ENCODE peak calls at places on chromosomes 12 and 14, in four cellular contexts. H is fibroblast of mammary gland, C is RWPE2, Z is HFF-Myc. Y is an unnamed sample.

GRCh38 chr14:50836515-50836914 is 5.6 kb upstream of the NIN start:
- DNase-seq in H (no peak), C (no peak), Z (no peak), Y (no peak)

GRCh38 chr14:36713960-36714703 is 52.5 kb downstream of the PAX9 start:
- DNase-seq in H (no peak), C (no peak), Z (no peak), Y (no peak)

GRCh38 chr12:110312581-110313360 is 31.7 kb downstream of the ATP2A2 start:
- DNase-seq in H (peak; percentile 70), C (no peak), Z (no peak), Y (no peak)

GRCh38 chr12:53925006-53925405 is 13.6 kb upstream of the HOXC13 start:
- DNase-seq in H (no peak), C (no peak), Z (no peak), Y (no peak)

GRCh38 chr14:35853225-35853624 is 27.1 kb downstream of the BRMS1L start:
- DNase-seq in H (no peak), C (no peak), Z (no peak), Y (no peak)

GRCh38 chr12:103688659-103689058 is 101.6 kb downstream of the STAB2 start:
- DNase-seq in H (no peak), C (no peak), Z (no peak), Y (no peak)

GRCh38 chr12:78359530-78359929 is 505.0 kb upstream of the SYT1 start:
- DNase-seq in H (peak; percentile 87), C (no peak), Z (no peak), Y (no peak)

GRCh38 chr14:94689218-94689984 is 77.2 kb downstream of the SERPINA3 start:
- DNase-seq in H (peak; percentile 33), C (peak; percentile 51), Z (no peak), Y (peak; percentile 53)

GRCh38 chr12:119020377-119021360 is 39.3 kb downstream of the SRRM4 start:
- DNase-seq in H (no peak), C (no peak), Z (no peak), Y (no peak)

GRCh38 chr12:47804177-47804576 is 15.5 kb downstream of the HDAC7 start:
- DNase-seq in H (no peak), C (no peak), Z (no peak), Y (no peak)

GRCh38 chr14:24859559-24859958 is 190.4 kb downstream of the STXBP6 start:
- DNase-seq in H (no peak), C (no peak), Z (no peak), Y (no peak)

GRCh38 chr14:64508215-64508776 is 3.7 kb downstream of the ZBTB1 start:
- DNase-seq in H (no peak), C (no peak), Z (no peak), Y (no peak)

GRCh38 chr14:36365766-36366165 is 45.3 kb upstream of the MBIP start:
- DNase-seq in H (no peak), C (no peak), Z (no peak), Y (no peak)

GRCh38 chr12:116719661-116720060 is 18.2 kb downstream of the SPRING1 start:
- DNase-seq in H (no peak), C (no peak), Z (no peak), Y (no peak)

GRCh38 chr14:72800848-72801370 is 93.0 kb downstream of the DPF3 start:
- DNase-seq in H (no peak), C (no peak), Z (no peak), Y (no peak)

GRCh38 chr12:72081787-72082186 is 143.1 kb downstream of the TPH2 start:
- DNase-seq in H (no peak), C (no peak), Z (no peak), Y (no peak)

GRCh38 chr14:46054526-46054925 is 597.1 kb downstream of the RPL10L start:
- DNase-seq in H (peak; percentile 87), C (no peak), Z (peak; percentile 41), Y (no peak)

GRCh38 chr14:68278568-68279436 is 459.2 kb downstream of the RAD51B start:
- DNase-seq in H (peak; percentile 65), C (no peak), Z (peak; percentile 43), Y (no peak)

GRCh38 chr12:92369061-92369460 is 223.4 kb upstream of the BTG1 start:
- DNase-seq in H (no peak), C (no peak), Z (no peak), Y (no peak)

GRCh38 chr12:51127050-51127729 is 43.8 kb upstream of the CSRNP2 start:
- DNase-seq in H (no peak), C (no peak), Z (no peak), Y (no peak)

GRCh38 chr14:35988972-35989690 is 163.0 kb downstream of the BRMS1L start:
- DNase-seq in H (no peak), C (no peak), Z (no peak), Y (no peak)

GRCh38 chr14:104211741-104212140 is 73.4 kb downstream of the KIF26A start:
- DNase-seq in H (no peak), C (no peak), Z (no peak), Y (no peak)

DNA sequence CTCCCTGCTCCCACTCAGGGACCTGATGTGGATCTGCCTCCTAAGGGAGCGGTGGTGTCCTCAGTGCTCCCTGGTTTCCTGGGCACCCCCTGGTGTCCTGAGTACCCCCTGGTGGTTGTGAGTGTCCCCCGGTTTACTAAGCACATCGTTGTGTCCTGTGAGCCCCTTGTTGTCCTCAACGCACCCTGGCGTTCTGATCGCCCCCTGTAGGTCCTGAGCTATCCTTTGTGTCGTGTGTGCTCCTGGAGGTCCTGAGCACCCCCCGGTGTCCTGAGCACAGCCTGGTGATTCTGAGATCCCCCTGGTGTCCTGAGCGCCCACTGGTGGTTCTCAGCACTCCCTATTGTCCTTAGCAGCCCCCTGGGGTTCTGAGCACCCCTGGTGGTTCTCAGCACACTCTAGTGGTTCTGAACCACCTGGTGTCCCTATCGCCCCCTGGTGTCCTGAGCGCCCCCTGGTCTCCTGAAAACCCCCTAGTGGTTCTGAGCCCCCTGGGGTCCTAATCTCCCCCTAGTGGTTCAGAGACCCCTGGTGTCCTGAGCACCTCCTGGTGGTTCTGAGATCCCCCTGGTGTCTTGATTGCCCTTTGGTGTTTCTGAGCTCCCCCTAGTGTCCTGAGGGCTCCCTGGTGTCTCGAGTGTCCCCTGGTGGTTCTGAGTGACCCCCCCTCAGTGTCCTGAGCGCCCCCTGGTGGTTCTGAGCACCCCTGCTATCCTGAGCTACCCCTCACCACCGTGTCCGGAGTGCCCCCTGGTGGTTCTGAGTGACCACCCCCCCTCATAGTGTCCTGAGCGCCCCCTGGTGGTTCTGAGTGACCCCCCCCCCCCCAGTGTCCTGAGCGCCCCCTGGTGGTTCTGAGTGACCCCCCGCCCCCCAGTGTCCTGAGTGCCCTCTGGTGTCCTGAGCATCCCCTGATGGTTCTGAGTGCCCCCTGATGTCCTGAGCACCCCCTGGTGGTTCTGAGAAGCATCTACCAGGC is 615.1 kb downstream of the TMEM121 start:
- DNase-seq in H (no peak), C (no peak), Z (no peak), Y (no peak)
- TF ChIP-seq CTCF in H (no peak), C (no peak), Z (peak; percentile 11), Y (no peak)

DNA sequence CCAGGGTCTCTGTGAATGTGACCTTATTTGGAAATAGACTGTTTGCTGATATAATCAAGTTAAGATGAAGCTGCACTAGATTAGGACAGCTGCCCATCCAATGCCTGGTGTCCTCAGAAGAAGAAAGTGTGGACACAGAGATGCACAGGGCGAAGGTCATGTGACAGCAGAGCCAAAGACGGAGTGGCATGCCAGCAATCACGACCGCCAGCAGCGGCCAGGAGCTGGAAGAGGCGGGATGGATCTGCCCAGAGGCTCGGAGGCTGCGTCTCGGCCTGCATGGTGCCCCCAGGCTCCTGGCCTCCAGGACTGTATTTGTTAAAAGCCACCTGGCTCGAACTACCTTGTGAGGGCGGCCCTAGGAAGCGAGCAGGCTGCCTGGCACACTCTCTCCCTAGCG is 76.5 kb downstream of the RFLNA start:
- DNase-seq in H (no peak), C (no peak), Z (no peak), Y (no peak)
- TF ChIP-seq CTCF in H (no peak), C (no peak), Z (no peak), Y (no peak)

GRCh38 chr12:19757317-19757877 is 318.1 kb downstream of the AEBP2 start:
- DNase-seq in H (peak; percentile 63), C (no peak), Z (no peak), Y (no peak)
- TF ChIP-seq CTCF in H (peak; percentile 83), C (peak; percentile 60), Z (peak; percentile 48), Y (peak; percentile 91)

DNA sequence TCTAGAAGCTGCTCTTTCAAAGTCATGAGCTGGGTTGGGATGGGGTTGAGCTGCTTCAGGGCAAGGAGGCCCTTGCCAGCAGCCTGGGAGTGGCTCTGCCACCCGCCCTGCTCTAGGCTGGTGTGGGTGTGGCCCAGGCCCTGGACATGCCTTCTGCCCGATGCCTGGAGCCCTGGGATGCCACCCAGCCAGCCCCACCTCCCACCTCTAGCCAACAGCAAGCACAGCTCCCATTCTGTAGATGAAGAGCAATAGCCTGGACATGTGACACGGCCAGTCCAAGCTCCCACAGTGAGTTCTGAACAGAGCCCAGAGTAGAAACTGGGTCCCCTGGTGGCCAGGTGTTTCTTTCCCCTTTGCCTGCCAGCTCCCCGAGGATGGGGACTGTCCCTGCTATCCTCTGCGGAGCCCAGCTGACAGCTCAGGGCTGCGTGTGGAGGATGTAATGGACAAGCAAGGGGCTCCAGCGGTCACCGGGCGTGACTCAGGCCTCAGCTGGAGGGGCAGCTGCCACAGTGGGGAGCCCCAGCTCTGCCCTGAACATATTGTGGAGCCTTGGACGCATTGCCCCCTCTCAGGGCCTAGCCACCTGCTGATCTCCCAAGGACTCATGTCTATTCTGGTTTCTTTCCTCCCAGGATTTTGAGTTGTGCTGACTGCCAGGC is 165.2 kb downstream of the TSPAN9 start:
- DNase-seq in H (no peak), C (no peak), Z (no peak), Y (no peak)
- TF ChIP-seq CTCF in H (no peak), C (no peak), Z (no peak), Y (no peak)